ENCODE peak calls at places on chromosomes 12 and 14, in six cellular contexts. One of them, this sample, is unnamed.

GRCh38 chr14:93285048-93285447 is 47.8 kb downstream of the BTBD7 start:
- DNase-seq in SK-N-MC: no peak
- DNase-seq in iPS DF 6.9: no peak
- DNase-seq in lung: no peak
- DNase-seq in HepG2: no peak
- DNase-seq in neural crest cell: no peak
- DNase-seq in this sample: peak

GRCh38 chr14:72921396-72921795 is 4.9 kb upstream of the DCAF4 start:
- DNase-seq in iPS DF 6.9: no peak
- DNase-seq in neural crest cell: no peak
- DNase-seq in lung: no peak
- DNase-seq in HepG2: no peak
- DNase-seq in SK-N-MC: no peak
- DNase-seq in this sample: no peak

GRCh38 chr14:33589334-33589733 is 361.5 kb downstream of the EGLN3 start:
- DNase-seq in iPS DF 6.9: no peak
- DNase-seq in HepG2: no peak
- DNase-seq in neural crest cell: no peak
- DNase-seq in SK-N-MC: no peak
- DNase-seq in lung: no peak
- DNase-seq in this sample: no peak

GRCh38 chr12:47797432-47797831 is 22.3 kb downstream of the HDAC7 start:
- DNase-seq in lung: no peak
- DNase-seq in SK-N-MC: no peak
- DNase-seq in neural crest cell: no peak
- DNase-seq in iPS DF 6.9: no peak
- DNase-seq in HepG2: no peak
- DNase-seq in this sample: no peak

GRCh38 chr14:19800282-19801117 is 3.1 kb upstream of the OR4N2 start:
- DNase-seq in neural crest cell: no peak
- DNase-seq in iPS DF 6.9: no peak
- DNase-seq in lung: no peak
- DNase-seq in HepG2: no peak
- DNase-seq in SK-N-MC: no peak
- DNase-seq in this sample: peak

GRCh38 chr12:83313322-83313721 is 626.6 kb downstream of the TMTC2 start:
- DNase-seq in lung: no peak
- DNase-seq in SK-N-MC: no peak
- DNase-seq in iPS DF 6.9: no peak
- DNase-seq in HepG2: no peak
- DNase-seq in neural crest cell: no peak
- DNase-seq in this sample: no peak

GRCh38 chr12:90969851-90970250 is 14.9 kb upstream of the CCER1 start:
- DNase-seq in lung: no peak
- DNase-seq in SK-N-MC: no peak
- DNase-seq in iPS DF 6.9: no peak
- DNase-seq in HepG2: no peak
- DNase-seq in neural crest cell: no peak
- DNase-seq in this sample: no peak

GRCh38 chr14:61730756-61731373 is 31.4 kb upstream of the SNAPC1 start:
- DNase-seq in SK-N-MC: no peak
- DNase-seq in neural crest cell: no peak
- DNase-seq in iPS DF 6.9: no peak
- DNase-seq in HepG2: no peak
- DNase-seq in lung: no peak
- DNase-seq in this sample: peak

GRCh38 chr14:96225745-96226151 is 21.1 kb downstream of the BDKRB2 start:
- DNase-seq in lung: no peak
- DNase-seq in neural crest cell: no peak
- DNase-seq in HepG2: peak
- DNase-seq in SK-N-MC: no peak
- DNase-seq in iPS DF 6.9: no peak
- DNase-seq in this sample: no peak

GRCh38 chr12:132521726-132522292 is 31.9 kb downstream of the FBRSL1 start:
- DNase-seq in iPS DF 6.9: no peak
- DNase-seq in neural crest cell: no peak
- DNase-seq in HepG2: no peak
- DNase-seq in lung: no peak
- DNase-seq in SK-N-MC: no peak
- DNase-seq in this sample: no peak

GRCh38 chr12:93737457-93738198 is 60.5 kb downstream of the CRADD start:
- DNase-seq in iPS DF 6.9: no peak
- DNase-seq in lung: no peak
- DNase-seq in HepG2: no peak
- DNase-seq in SK-N-MC: no peak
- DNase-seq in neural crest cell: no peak
- DNase-seq in this sample: no peak

GRCh38 chr12:42886160-42886559 is 296.6 kb upstream of the PRICKLE1 start:
- DNase-seq in iPS DF 6.9: no peak
- DNase-seq in lung: no peak
- DNase-seq in HepG2: no peak
- DNase-seq in SK-N-MC: no peak
- DNase-seq in neural crest cell: no peak
- DNase-seq in this sample: no peak

GRCh38 chr12:120965534-120966091 is 12.7 kb upstream of the HNF1A start:
- DNase-seq in lung: no peak
- DNase-seq in iPS DF 6.9: no peak
- DNase-seq in SK-N-MC: no peak
- DNase-seq in HepG2: no peak
- DNase-seq in neural crest cell: no peak
- DNase-seq in this sample: no peak

GRCh38 chr12:27253347-27253746 is 9.3 kb downstream of the STK38L start:
- DNase-seq in neural crest cell: no peak
- DNase-seq in SK-N-MC: no peak
- DNase-seq in HepG2: no peak
- DNase-seq in lung: no peak
- DNase-seq in iPS DF 6.9: no peak
- DNase-seq in this sample: no peak

GRCh38 chr12:80778005-80778541 is 61.4 kb downstream of the MYF5 start:
- DNase-seq in lung: peak
- DNase-seq in SK-N-MC: peak
- DNase-seq in iPS DF 6.9: no peak
- DNase-seq in neural crest cell: no peak
- DNase-seq in HepG2: peak
- DNase-seq in this sample: peak

GRCh38 chr12:9244894-9245293 is 36.7 kb upstream of the PZP start:
- DNase-seq in HepG2: peak
- DNase-seq in lung: no peak
- DNase-seq in neural crest cell: no peak
- DNase-seq in SK-N-MC: no peak
- DNase-seq in iPS DF 6.9: no peak
- DNase-seq in this sample: peak

This sample was measured in pons.